ENCODE peak calls at places on chromosomes 6 and 20, in four cellular contexts. N is OCI-LY7, M is fibroblast of lung, B is psoas muscle. G is an unnamed sample.

GRCh38 chr20:16462711-16463110 is 110.5 kb downstream of the KIF16B start:
- DNase-seq in N (no peak), M (no peak), B (no peak), G (no peak)

GRCh38 chr6:90466191-90466940 is 120.5 kb downstream of the MAP3K7 start:
- DNase-seq in B (no peak), M (peak; percentile 61), N (no peak), G (no peak)

GRCh38 chr6:45432944-45433343 is 55.2 kb upstream of the SUPT3H start:
- DNase-seq in B (no peak), N (no peak), M (peak; percentile 79), G (no peak)

GRCh38 chr6:150016324-150017185 is 8.8 kb downstream of the RAET1L start:
- DNase-seq in B (no peak), N (peak; percentile 76), M (peak; percentile 35), G (no peak)

GRCh38 chr6:1575213-1576041 is 34.3 kb upstream of the FOXC1 start:
- DNase-seq in B (no peak), M (peak; percentile 51), N (no peak), G (no peak)

GRCh38 chr6:18823782-18824386 is 436.7 kb downstream of the RNF144B start:
- DNase-seq in M (peak; percentile 1), B (no peak), N (peak; percentile 77), G (no peak)

GRCh38 chr20:16947346-16947943 is 199.3 kb downstream of the OTOR start:
- DNase-seq in B (no peak), M (peak; percentile 66), N (no peak), G (no peak)

GRCh38 chr6:50977796-50978195 is 159.1 kb downstream of the TFAP2B start:
- DNase-seq in M (no peak), N (no peak), B (no peak), G (no peak)

GRCh38 chr6:138541793-138542481 is 42.6 kb upstream of the NHSL1 start:
- DNase-seq in N (no peak), B (no peak), M (peak; percentile 58), G (no peak)

GRCh38 chr6:47168176-47168575 is 126.0 kb upstream of the ADGRF1 start:
- DNase-seq in N (no peak), B (peak; percentile 80), M (peak; percentile 98), G (no peak)

GRCh38 chr20:10978713-10979112 is 304.9 kb upstream of the JAG1 start:
- DNase-seq in M (no peak), N (no peak), B (peak; percentile 67), G (no peak)

GRCh38 chr6:115539531-115539930 is 521.2 kb downstream of the FRK start:
- DNase-seq in B (no peak), M (no peak), N (no peak), G (no peak)

GRCh38 chr6:108115598-108116058 is 41.1 kb upstream of the OSTM1 start:
- DNase-seq in M (peak; percentile 29), N (no peak), B (peak; percentile 57), G (no peak)

GRCh38 chr20:17624070-17624469 is 54.2 kb downstream of the DSTN start:
- DNase-seq in M (no peak), B (no peak), N (no peak), G (no peak)

GRCh38 chr6:109304284-109305015 is 77.8 kb downstream of the CD164 start:
- DNase-seq in M (peak; percentile 2), B (peak; percentile 72), N (peak; percentile 55), G (no peak)

GRCh38 chr6:81565071-81565470 is 187.4 kb downstream of the TENT5A start:
- DNase-seq in N (no peak), M (peak; percentile 58), B (no peak), G (no peak)

GRCh38 chr20:49851234-49851755 is 38.7 kb downstream of the SLC9A8 start:
- DNase-seq in M (no peak), B (no peak), N (no peak), G (no peak)

GRCh38 chr6:106477790-106478189 is 117.3 kb downstream of the CRYBG1 start:
- DNase-seq in N (no peak), M (no peak), B (no peak), G (no peak)

GRCh38 chr6:163485388-163485851 is 70.9 kb downstream of the QKI start:
- DNase-seq in M (no peak), N (no peak), B (no peak), G (no peak)

GRCh38 chr6:105045546-105045945 is 88.6 kb downstream of the LIN28B start:
- DNase-seq in N (no peak), M (peak; percentile 82), B (no peak), G (no peak)

GRCh38 chr6:127103482-127103881 is 15.0 kb upstream of the RSPO3 start:
- DNase-seq in M (peak; percentile 10), B (no peak), N (no peak), G (no peak)

GRCh38 chr6:26270903-26271639 is 93.9 kb upstream of the BTN3A2 start:
- DNase-seq in N (peak; percentile 98), B (peak; percentile 63), M (peak; percentile 86), G (no peak)

GRCh38 chr20:36303020-36303595 is 3.0 kb upstream of the DLGAP4 start:
- DNase-seq in M (no peak), N (no peak), B (no peak), G (no peak)

GRCh38 chr6:119044263-119044662 is 34.2 kb downstream of the FAM184A start:
- DNase-seq in M (no peak), B (no peak), N (no peak), G (no peak)

GRCh38 chr6:35385457-35386202 is 43.3 kb downstream of the PPARD start:
- DNase-seq in M (peak; percentile 57), N (no peak), B (peak; percentile 71), G (no peak)

GRCh38 chr6:127343753-127344659 is 597 bp upstream of the ECHDC1 start:
- DNase-seq in B (no peak), N (peak; percentile 24), M (peak; percentile 66), G (no peak)

GRCh38 chr20:34528921-34529297 is 12.7 kb downstream of the DYNLRB1 start:
- DNase-seq in B (no peak), M (no peak), N (no peak), G (no peak)

GRCh38 chr20:56735087-56735642 is 106.1 kb downstream of the TFAP2C start:
- DNase-seq in N (no peak), B (no peak), M (no peak), G (no peak)

GRCh38 chr20:39913274-39913673 is 775.8 kb downstream of the MAFB start:
- DNase-seq in M (peak; percentile 9), B (no peak), N (no peak), G (no peak)

GRCh38 chr6:169904051-169904922 is 152.9 kb downstream of the ERMARD start:
- DNase-seq in N (no peak), M (no peak), B (no peak), G (no peak)

GRCh38 chr6:32168807-32169206 is 4.4 kb downstream of the EGFL8 start:
- DNase-seq in B (no peak), M (no peak), N (no peak), G (no peak)

GRCh38 chr6:163324928-163325784 is 89.4 kb upstream of the QKI start:
- DNase-seq in M (peak; percentile 63), B (no peak), N (no peak), G (no peak)

GRCh38 chr6:134230087-134230717 is 87.7 kb downstream of the SGK1 start:
- DNase-seq in M (no peak), B (peak; percentile 55), N (peak; percentile 37), G (no peak)

GRCh38 chr20:46705378-46705729 is 4.1 kb upstream of the SLC2A10 start:
- DNase-seq in N (no peak), M (no peak), B (no peak), G (no peak)

GRCh38 chr20:36091561-36092423 is 62.7 kb upstream of the EPB41L1 start:
- DNase-seq in M (no peak), B (no peak), N (no peak), G (no peak)

G was measured in NCI-H2081 treated with DMSO at 0.1 percent for 48 hours.